ENCODE peak calls at places on chromosomes 1 and 21, in six cellular contexts. One of them, this sample, is unnamed.

GRCh38 chr1:245549981-245550701 is 395.4 kb downstream of the KIF26B start:
- DNase-seq in A549: no peak
- DNase-seq in K562: no peak
- DNase-seq in endothelial cell of umbilical vein: peak; percentile 1
- DNase-seq in GM12878: no peak
- DNase-seq in HCT116: no peak
- DNase-seq in this sample: no peak

GRCh38 chr21:33801424-33802405 is 113.9 kb downstream of the ATP5PO start:
- DNase-seq in K562: no peak
- DNase-seq in endothelial cell of umbilical vein: no peak
- DNase-seq in GM12878: no peak
- DNase-seq in HCT116: peak; percentile 44
- DNase-seq in A549: peak; percentile 14
- DNase-seq in this sample: peak; percentile 35

GRCh38 chr1:192477630-192478029 is 97.9 kb upstream of the RGS1 start:
- DNase-seq in HCT116: no peak
- DNase-seq in endothelial cell of umbilical vein: peak; percentile 65
- DNase-seq in GM12878: peak; percentile 17
- DNase-seq in K562: peak; percentile 18
- DNase-seq in A549: peak; percentile 40
- DNase-seq in this sample: peak; percentile 60

GRCh38 chr1:106232128-106232527 is 824.3 kb upstream of the PRMT6 start:
- DNase-seq in A549: no peak
- DNase-seq in endothelial cell of umbilical vein: no peak
- DNase-seq in K562: no peak
- DNase-seq in GM12878: no peak
- DNase-seq in HCT116: no peak
- DNase-seq in this sample: no peak

GRCh38 chr1:39017266-39017665 is 8.9 kb upstream of the NDUFS5 start:
- DNase-seq in GM12878: no peak
- DNase-seq in K562: no peak
- DNase-seq in A549: no peak
- DNase-seq in HCT116: no peak
- DNase-seq in endothelial cell of umbilical vein: no peak
- DNase-seq in this sample: no peak

GRCh38 chr1:39204441-39205081 is at the start of gene MACF1:
- DNase-seq in K562: peak; percentile 89
- DNase-seq in endothelial cell of umbilical vein: peak; percentile 93
- DNase-seq in GM12878: no peak
- DNase-seq in A549: peak; percentile 50
- DNase-seq in HCT116: no peak
- DNase-seq in this sample: peak; percentile 63

GRCh38 chr1:209789245-209789644 is 4.9 kb upstream of the C1orf74 start:
- DNase-seq in GM12878: no peak
- DNase-seq in endothelial cell of umbilical vein: no peak
- DNase-seq in A549: no peak
- DNase-seq in K562: no peak
- DNase-seq in HCT116: no peak
- DNase-seq in this sample: no peak

GRCh38 chr1:109133815-109134214 is 19.9 kb downstream of the ELAPOR1 start:
- DNase-seq in HCT116: no peak
- DNase-seq in K562: no peak
- DNase-seq in GM12878: no peak
- DNase-seq in A549: no peak
- DNase-seq in endothelial cell of umbilical vein: no peak
- DNase-seq in this sample: peak; percentile 79

GRCh38 chr1:67524143-67525052 is 94.2 kb upstream of the SERBP1 start:
- DNase-seq in endothelial cell of umbilical vein: no peak
- DNase-seq in A549: no peak
- DNase-seq in K562: no peak
- DNase-seq in GM12878: no peak
- DNase-seq in HCT116: peak; percentile 10
- DNase-seq in this sample: no peak

GRCh38 chr1:160070243-160071163 is 543 bp upstream of the KCNJ10 start:
- DNase-seq in HCT116: no peak
- DNase-seq in A549: peak; percentile 67
- DNase-seq in GM12878: no peak
- DNase-seq in K562: peak; percentile 53
- DNase-seq in endothelial cell of umbilical vein: peak; percentile 74
- DNase-seq in this sample: peak; percentile 57

GRCh38 chr21:29018540-29018939 is 609 bp downstream of the RWDD2B start:
- DNase-seq in HCT116: no peak
- DNase-seq in GM12878: no peak
- DNase-seq in K562: peak; percentile 56
- DNase-seq in endothelial cell of umbilical vein: peak; percentile 15
- DNase-seq in A549: no peak
- DNase-seq in this sample: peak; percentile 19

GRCh38 chr1:229843627-229844238 is 217.7 kb downstream of the URB2 start:
- DNase-seq in GM12878: no peak
- DNase-seq in K562: peak; percentile 58
- DNase-seq in HCT116: peak; percentile 22
- DNase-seq in endothelial cell of umbilical vein: no peak
- DNase-seq in A549: peak; percentile 44
- DNase-seq in this sample: peak; percentile 7

GRCh38 chr1:175178056-175178455 is 14.5 kb downstream of the KIAA0040 start:
- DNase-seq in A549: no peak
- DNase-seq in K562: no peak
- DNase-seq in HCT116: no peak
- DNase-seq in GM12878: no peak
- DNase-seq in endothelial cell of umbilical vein: no peak
- DNase-seq in this sample: no peak

GRCh38 chr1:198056255-198056654 is 100.5 kb upstream of the NEK7 start:
- DNase-seq in endothelial cell of umbilical vein: no peak
- DNase-seq in K562: peak; percentile 31
- DNase-seq in GM12878: no peak
- DNase-seq in HCT116: no peak
- DNase-seq in A549: no peak
- DNase-seq in this sample: peak; percentile 6

GRCh38 chr1:66250483-66250882 is 283.5 kb upstream of the SGIP1 start:
- DNase-seq in GM12878: no peak
- DNase-seq in endothelial cell of umbilical vein: no peak
- DNase-seq in A549: no peak
- DNase-seq in HCT116: no peak
- DNase-seq in K562: no peak
- DNase-seq in this sample: peak; percentile 68

GRCh38 chr1:162213281-162213909 is 143.9 kb downstream of the NOS1AP start:
- DNase-seq in K562: no peak
- DNase-seq in A549: no peak
- DNase-seq in endothelial cell of umbilical vein: peak; percentile 80
- DNase-seq in GM12878: no peak
- DNase-seq in HCT116: no peak
- DNase-seq in this sample: no peak

GRCh38 chr1:88763649-88764406 is 79.8 kb downstream of the PKN2 start:
- DNase-seq in K562: no peak
- DNase-seq in HCT116: peak; percentile 6
- DNase-seq in A549: no peak
- DNase-seq in endothelial cell of umbilical vein: no peak
- DNase-seq in GM12878: no peak
- DNase-seq in this sample: no peak

GRCh38 chr21:41596241-41596925 is 88.4 kb upstream of the TMPRSS2 start:
- DNase-seq in A549: no peak
- DNase-seq in GM12878: no peak
- DNase-seq in endothelial cell of umbilical vein: no peak
- DNase-seq in K562: no peak
- DNase-seq in HCT116: no peak
- DNase-seq in this sample: no peak

GRCh38 chr1:241551759-241552638 is 19.8 kb downstream of the KMO start:
- DNase-seq in A549: no peak
- DNase-seq in K562: peak; percentile 79
- DNase-seq in HCT116: no peak
- DNase-seq in GM12878: peak; percentile 46
- DNase-seq in endothelial cell of umbilical vein: no peak
- DNase-seq in this sample: peak; percentile 96

GRCh38 chr1:60904079-60904852 is 178.1 kb upstream of the NFIA start:
- DNase-seq in A549: no peak
- DNase-seq in GM12878: no peak
- DNase-seq in endothelial cell of umbilical vein: no peak
- DNase-seq in HCT116: no peak
- DNase-seq in K562: no peak
- DNase-seq in this sample: no peak

GRCh38 chr1:61746768-61747167 is 4.5 kb downstream of the PATJ start:
- DNase-seq in GM12878: no peak
- DNase-seq in HCT116: no peak
- DNase-seq in A549: no peak
- DNase-seq in endothelial cell of umbilical vein: no peak
- DNase-seq in K562: peak; percentile 9
- DNase-seq in this sample: no peak

GRCh38 chr1:36710901-36711300 is 228.2 kb upstream of the CSF3R start:
- DNase-seq in HCT116: no peak
- DNase-seq in endothelial cell of umbilical vein: no peak
- DNase-seq in GM12878: no peak
- DNase-seq in A549: no peak
- DNase-seq in K562: no peak
- DNase-seq in this sample: no peak

GRCh38 chr1:172429324-172430127 is 9.0 kb downstream of the C1orf105 start:
- DNase-seq in A549: peak; percentile 65
- DNase-seq in GM12878: peak; percentile 34
- DNase-seq in K562: peak; percentile 80
- DNase-seq in HCT116: peak; percentile 63
- DNase-seq in endothelial cell of umbilical vein: peak; percentile 78
- DNase-seq in this sample: peak; percentile 70

GRCh38 chr1:182674346-182675246 is 9.8 kb downstream of the RGS8 start:
- DNase-seq in K562: no peak
- DNase-seq in endothelial cell of umbilical vein: no peak
- DNase-seq in A549: no peak
- DNase-seq in HCT116: no peak
- DNase-seq in GM12878: no peak
- DNase-seq in this sample: no peak

GRCh38 chr1:23273450-23274133 is 56.3 kb upstream of the HTR1D start:
- DNase-seq in HCT116: peak; percentile 6
- DNase-seq in endothelial cell of umbilical vein: peak; percentile 88
- DNase-seq in K562: peak; percentile 49
- DNase-seq in GM12878: no peak
- DNase-seq in A549: peak; percentile 28
- DNase-seq in this sample: no peak

GRCh38 chr1:1591452-1591851 is 8.5 kb downstream of the FNDC10 start:
- DNase-seq in K562: no peak
- DNase-seq in HCT116: no peak
- DNase-seq in A549: no peak
- DNase-seq in GM12878: no peak
- DNase-seq in endothelial cell of umbilical vein: no peak
- DNase-seq in this sample: no peak

GRCh38 chr1:54851928-54852524 is 35.0 kb downstream of the DHCR24 start:
- DNase-seq in K562: no peak
- DNase-seq in A549: no peak
- DNase-seq in HCT116: no peak
- DNase-seq in GM12878: no peak
- DNase-seq in endothelial cell of umbilical vein: no peak
- DNase-seq in this sample: no peak

DNA sequence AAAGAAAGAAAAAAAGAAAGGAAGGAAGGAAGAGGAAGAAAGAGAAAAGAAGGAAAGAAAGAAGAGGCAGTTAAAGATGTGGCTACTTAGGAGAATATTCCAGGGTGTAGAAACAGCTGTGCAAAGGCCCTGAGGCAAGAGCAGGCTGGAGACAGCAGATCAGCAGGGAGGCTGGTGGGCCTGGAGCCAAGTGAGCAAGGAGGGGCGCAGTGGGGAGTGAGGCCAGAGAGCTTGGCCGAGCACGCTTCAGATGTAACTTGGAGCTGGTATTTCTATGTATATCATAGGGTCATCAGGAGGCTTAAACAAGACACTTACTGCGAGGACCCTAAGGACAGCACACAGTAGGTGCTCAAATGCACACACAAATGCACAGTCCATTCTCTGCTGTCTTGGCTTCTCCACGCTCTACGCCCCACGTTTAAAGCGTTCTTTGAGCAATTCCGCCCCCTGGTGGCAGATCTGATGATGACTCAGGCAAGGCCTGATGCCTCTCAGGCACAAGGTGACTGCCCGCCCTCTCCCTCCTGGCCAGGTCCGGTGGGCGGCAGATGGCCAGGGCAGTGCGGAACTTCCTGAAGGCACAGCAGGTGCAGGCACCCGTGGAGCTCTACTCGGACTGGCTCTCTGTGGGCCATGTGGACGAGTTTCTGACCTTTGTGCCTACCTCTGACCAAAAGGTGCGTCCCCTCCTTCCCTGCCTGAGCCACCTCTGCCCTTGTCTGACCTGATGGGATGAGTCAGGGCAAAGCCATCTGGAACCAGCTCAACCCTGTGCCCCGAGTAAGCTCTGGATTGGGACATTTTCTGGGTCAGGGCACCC is 11.9 kb upstream of the PADI3 start:
- DNase-seq in GM12878: peak; percentile 31
- DNase-seq in K562: peak; percentile 91
- DNase-seq in A549: peak; percentile 83
- DNase-seq in endothelial cell of umbilical vein: peak; percentile 77
- DNase-seq in HCT116: peak; percentile 85
- DNase-seq in this sample: peak; percentile 84
- TF ChIP-seq POLR2A in GM12878: no peak
- TF ChIP-seq POLR2A in K562: no peak
- TF ChIP-seq POLR2A in A549: no peak
- TF ChIP-seq POLR2A in endothelial cell of umbilical vein: no peak
- TF ChIP-seq POLR2A in HCT116: no peak
- TF ChIP-seq POLR2A in this sample: no peak

GRCh38 chr1:27357281-27358037 is 9.3 kb downstream of the MAP3K6 start:
- DNase-seq in HCT116: no peak
- DNase-seq in endothelial cell of umbilical vein: peak; percentile 57
- DNase-seq in A549: peak; percentile 78
- DNase-seq in K562: peak; percentile 85
- DNase-seq in GM12878: no peak
- DNase-seq in this sample: peak; percentile 77
- TF ChIP-seq MAX in HCT116: no peak
- TF ChIP-seq MAX in endothelial cell of umbilical vein: no peak
- TF ChIP-seq MAX in A549: peak; percentile 30
- TF ChIP-seq MAX in K562: peak; percentile 71
- TF ChIP-seq MAX in GM12878: no peak
- TF ChIP-seq MAX in this sample: peak; percentile 81

GRCh38 chr21:20451051-20451450 is 547.2 kb upstream of the NCAM2 start:
- DNase-seq in K562: no peak
- DNase-seq in endothelial cell of umbilical vein: no peak
- DNase-seq in GM12878: no peak
- DNase-seq in HCT116: no peak
- DNase-seq in A549: no peak
- DNase-seq in this sample: no peak
- TF ChIP-seq POLR2A in K562: no peak
- TF ChIP-seq POLR2A in endothelial cell of umbilical vein: no peak
- TF ChIP-seq POLR2A in GM12878: no peak
- TF ChIP-seq POLR2A in HCT116: no peak
- TF ChIP-seq POLR2A in A549: no peak
- TF ChIP-seq POLR2A in this sample: no peak

DNA sequence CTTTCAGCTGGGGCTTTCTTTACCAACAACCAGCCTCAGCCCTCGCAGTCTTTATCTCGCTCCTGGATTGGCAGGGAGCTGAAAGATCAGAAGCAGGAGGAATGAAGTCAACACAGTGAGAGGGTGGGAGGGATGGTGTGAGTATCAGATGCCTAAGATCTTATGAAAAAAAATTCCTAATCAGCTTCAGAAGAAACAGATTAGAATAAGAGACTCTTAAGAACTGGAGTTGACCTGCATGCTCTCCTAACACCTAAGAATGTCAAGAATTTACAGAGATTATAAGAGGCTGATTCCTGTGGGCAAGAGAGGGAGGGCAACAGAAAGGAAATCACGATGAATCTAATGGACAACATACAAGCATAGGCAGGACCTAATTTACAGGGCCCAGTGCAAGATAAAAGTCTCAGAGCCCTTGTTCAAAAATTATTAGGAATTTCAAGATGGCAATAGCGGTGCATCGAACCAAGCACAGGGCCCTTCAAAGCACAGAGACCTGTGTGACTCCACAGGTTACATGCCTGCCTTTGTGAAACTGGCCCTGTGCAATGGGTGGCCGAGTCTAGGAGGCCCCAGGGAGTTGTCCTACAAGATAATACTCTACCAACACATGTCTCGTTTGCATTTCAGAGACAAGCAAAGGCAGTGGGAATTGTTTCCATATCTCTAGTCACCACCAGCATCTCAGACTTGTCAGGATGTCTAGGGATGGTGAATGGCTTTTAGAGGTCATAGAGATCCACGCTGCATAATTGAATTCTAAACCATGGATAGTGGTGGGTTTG is 65.3 kb upstream of the PPP2R5A start:
- DNase-seq in HCT116: no peak
- DNase-seq in endothelial cell of umbilical vein: no peak
- DNase-seq in GM12878: no peak
- DNase-seq in A549: no peak
- DNase-seq in K562: peak; percentile 55
- DNase-seq in this sample: no peak
- TF ChIP-seq MAX in HCT116: no peak
- TF ChIP-seq MAX in endothelial cell of umbilical vein: no peak
- TF ChIP-seq MAX in GM12878: no peak
- TF ChIP-seq MAX in A549: no peak
- TF ChIP-seq MAX in K562: no peak
- TF ChIP-seq MAX in this sample: no peak

This sample was measured in NB4.